ENCODE peak calls at places on chromosome X, in four cellular contexts. F, Q, S and C are unnamed samples.
A peak's percentile ranks its signal among the peaks of the same experiment; 100 is the strongest.

GRCh38 chrX:38426785-38427184 is 74.4 kb downstream of the OTC start:
- DNase-seq in F (no peak), Q (no peak), S (peak; percentile 13), C (peak; percentile 1)

GRCh38 chrX:67604979-67605703 is 61.3 kb downstream of the AR start:
- DNase-seq in F (no peak), Q (peak; percentile 68), S (no peak), C (peak; percentile 73)

GRCh38 chrX:24341795-24342194 is 18.6 kb upstream of the SUPT20HL1 start:
- DNase-seq in F (no peak), Q (peak; percentile 81), S (no peak), C (peak; percentile 31)

GRCh38 chrX:112832481-112833095 is 8.0 kb downstream of the AMOT start:
- DNase-seq in F (no peak), Q (peak; percentile 7), S (no peak), C (no peak)

GRCh38 chrX:49310371-49310770 is 6.9 kb downstream of the GAGE10 start:
- DNase-seq in F (no peak), Q (no peak), S (no peak), C (no peak)

GRCh38 chrX:114272096-114272686 is 311.7 kb upstream of the HTR2C start:
- DNase-seq in F (no peak), Q (no peak), S (no peak), C (no peak)

GRCh38 chrX:10198254-10198653 is 41.5 kb downstream of the CLCN4 start:
- DNase-seq in F (no peak), Q (peak; percentile 79), S (no peak), C (no peak)

GRCh38 chrX:13893826-13894225 is 76.9 kb upstream of the GPM6B start:
- DNase-seq in F (no peak), Q (no peak), S (no peak), C (no peak)

GRCh38 chrX:129726307-129727111 is 12.3 kb upstream of the XPNPEP2 start:
- DNase-seq in F (no peak), Q (peak; percentile 69), S (peak; percentile 61), C (peak; percentile 76)

GRCh38 chrX:76555816-76556215 is 128.3 kb downstream of the MAGEE1 start:
- DNase-seq in F (no peak), Q (peak; percentile 22), S (peak; percentile 54), C (peak; percentile 19)

DNA sequence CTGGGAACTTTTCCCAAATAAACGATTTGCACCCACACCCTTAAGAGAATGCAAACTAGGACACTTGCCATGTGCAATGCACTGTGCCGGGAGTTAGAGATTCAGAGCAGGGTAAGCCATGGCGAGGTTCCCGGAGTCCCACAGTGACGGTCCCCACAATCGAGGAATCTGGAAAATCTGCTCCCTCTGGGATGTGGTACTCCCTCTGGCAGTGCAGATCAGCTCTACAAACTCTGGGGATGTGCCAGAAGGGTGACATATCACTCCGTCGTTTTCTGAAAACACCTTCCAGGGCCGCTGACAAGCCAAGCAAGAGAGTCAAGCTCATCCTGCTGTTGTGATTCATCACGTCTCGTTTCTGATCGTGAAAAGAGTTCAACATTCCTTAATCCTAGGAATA is 537.5 kb downstream of the BCOR start:
- DNase-seq in F (no peak), Q (no peak), S (no peak), C (no peak)
- TF ChIP-seq FOS in F (no peak), Q (no peak), S (no peak), C (no peak)

GRCh38 chrX:138638996-138639395 is 72.5 kb downstream of the FGF13 start:
- DNase-seq in F (no peak), Q (no peak), S (no peak), C (no peak)
- TF ChIP-seq FOS in F (no peak), Q (no peak), S (no peak), C (no peak)

GRCh38 chrX:15497865-15498264 is 2.7 kb upstream of the BMX start:
- DNase-seq in F (no peak), Q (peak; percentile 33), S (peak; percentile 82), C (peak; percentile 79)
- TF ChIP-seq FOS in F (no peak), Q (no peak), S (no peak), C (no peak)

GRCh38 chrX:153828723-153829548 is 1.4 kb downstream of the PDZD4 start:
- DNase-seq in F (no peak), Q (no peak), S (no peak), C (no peak)

GRCh38 chrX:153829549-153829798 is 870 bp downstream of the PDZD4 start:
- DNase-seq in F (no peak), Q (no peak), S (no peak), C (no peak)

GRCh38 chrX:153831435-153832150 is 1.2 kb upstream of the PDZD4 start:
- DNase-seq in F (no peak), Q (no peak), S (no peak), C (no peak)

GRCh38 chrX:153829799-153830631 is at the start of gene PDZD4:
- DNase-seq in F (no peak), Q (no peak), S (no peak), C (no peak)

DNA sequence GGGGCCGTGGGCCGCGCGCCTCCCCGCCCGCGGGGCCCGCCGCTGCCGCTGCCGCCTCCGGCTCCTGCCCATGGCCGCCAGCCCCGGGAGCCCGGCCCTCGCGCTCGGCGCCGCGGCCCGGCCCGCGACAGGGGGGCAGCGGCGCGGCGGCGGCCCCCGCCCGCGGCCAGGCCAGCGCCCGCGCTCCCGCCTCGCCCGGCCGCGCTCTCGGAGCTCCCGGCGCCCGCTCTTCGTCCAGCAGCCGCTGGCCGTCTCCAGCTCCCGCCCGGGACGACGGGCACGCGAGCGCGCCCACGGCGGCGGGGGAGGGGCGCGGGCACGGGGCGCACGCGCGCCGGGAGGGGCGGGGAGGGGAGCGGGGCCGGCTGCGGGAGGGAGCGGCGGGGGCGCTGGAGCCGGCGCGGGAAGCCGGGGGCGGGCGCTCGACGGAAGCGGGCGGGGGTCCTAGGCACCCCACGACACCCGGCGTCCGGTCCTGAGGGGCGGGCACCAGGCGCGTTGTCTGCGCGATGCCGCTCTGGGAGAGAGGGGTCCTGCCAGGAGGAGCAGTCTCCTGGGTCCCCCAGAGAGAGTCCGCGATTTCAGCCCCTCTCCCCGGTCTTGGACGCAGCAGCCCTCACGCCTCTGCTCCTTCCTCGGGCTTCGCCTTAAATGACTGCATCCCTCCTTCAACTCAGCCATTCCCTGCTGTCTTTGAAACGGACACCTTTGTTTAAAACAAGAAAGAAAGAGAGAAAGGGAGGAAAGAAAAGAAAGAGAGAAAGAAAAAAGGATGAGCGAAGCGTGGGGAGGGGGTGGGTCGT is 489 bp upstream of the PDZD4 start:
- DNase-seq in F (no peak), Q (no peak), S (no peak), C (no peak)
- TF ChIP-seq FOS in F (no peak), Q (no peak), S (no peak), C (no peak)